ENCODE peak calls at places on chromosome 4, in four cellular contexts. One of them, this sample, is unnamed.

GRCh38 chr4:85828295-85828910 is 353.5 kb downstream of the ARHGAP24 start:
- ATAC-seq in PC-3: peak
- ATAC-seq in RWPE2: no peak
- ATAC-seq in heart right ventricle: no peak
- ATAC-seq in this sample: no peak

GRCh38 chr4:56240554-56241190 is 146.6 kb downstream of the AASDH start:
- ATAC-seq in heart right ventricle: no peak
- ATAC-seq in PC-3: no peak
- ATAC-seq in RWPE2: no peak
- ATAC-seq in this sample: no peak

GRCh38 chr4:7073526-7074390 is 5.9 kb upstream of the GRPEL1 start:
- ATAC-seq in heart right ventricle: no peak
- ATAC-seq in PC-3: no peak
- ATAC-seq in RWPE2: peak
- ATAC-seq in this sample: no peak

GRCh38 chr4:174209296-174209695 is 74.2 kb downstream of the FBXO8 start:
- ATAC-seq in heart right ventricle: no peak
- ATAC-seq in RWPE2: no peak
- ATAC-seq in PC-3: no peak
- ATAC-seq in this sample: no peak

GRCh38 chr4:8164194-8164565 is 5.6 kb upstream of the ABLIM2 start:
- ATAC-seq in PC-3: no peak
- ATAC-seq in RWPE2: no peak
- ATAC-seq in heart right ventricle: no peak
- ATAC-seq in this sample: no peak

GRCh38 chr4:10345381-10345784 is 111.8 kb downstream of the ZNF518B start:
- ATAC-seq in RWPE2: no peak
- ATAC-seq in heart right ventricle: no peak
- ATAC-seq in PC-3: no peak
- ATAC-seq in this sample: no peak

GRCh38 chr4:51895158-51895557 is 52.2 kb downstream of the DCUN1D4 start:
- ATAC-seq in PC-3: no peak
- ATAC-seq in RWPE2: no peak
- ATAC-seq in heart right ventricle: no peak
- ATAC-seq in this sample: no peak

GRCh38 chr4:158929939-158930344 is 161.1 kb downstream of the FNIP2 start:
- ATAC-seq in heart right ventricle: no peak
- ATAC-seq in PC-3: no peak
- ATAC-seq in RWPE2: no peak
- ATAC-seq in this sample: no peak

GRCh38 chr4:3857316-3857926 is 91.2 kb downstream of the ADRA2C start:
- ATAC-seq in PC-3: no peak
- ATAC-seq in RWPE2: peak
- ATAC-seq in heart right ventricle: no peak
- ATAC-seq in this sample: no peak

GRCh38 chr4:66489783-66490452 is 819.6 kb upstream of the EPHA5 start:
- ATAC-seq in heart right ventricle: no peak
- ATAC-seq in RWPE2: peak
- ATAC-seq in PC-3: peak
- ATAC-seq in this sample: no peak

GRCh38 chr4:82415922-82416365 is 14.3 kb downstream of the HNRNPDL start:
- ATAC-seq in RWPE2: no peak
- ATAC-seq in heart right ventricle: no peak
- ATAC-seq in PC-3: no peak
- ATAC-seq in this sample: no peak

GRCh38 chr4:139082750-139083532 is 67.4 kb downstream of the NOCT start:
- ATAC-seq in RWPE2: peak
- ATAC-seq in PC-3: peak
- ATAC-seq in heart right ventricle: peak
- ATAC-seq in this sample: peak

GRCh38 chr4:139083533-139084424 is 68.2 kb downstream of the NOCT start:
- ATAC-seq in RWPE2: peak
- ATAC-seq in PC-3: peak
- ATAC-seq in heart right ventricle: peak
- ATAC-seq in this sample: peak

GRCh38 chr4:139084425-139085093 is 69.0 kb downstream of the NOCT start:
- ATAC-seq in heart right ventricle: no peak
- ATAC-seq in PC-3: no peak
- ATAC-seq in RWPE2: no peak
- ATAC-seq in this sample: no peak

DNA sequence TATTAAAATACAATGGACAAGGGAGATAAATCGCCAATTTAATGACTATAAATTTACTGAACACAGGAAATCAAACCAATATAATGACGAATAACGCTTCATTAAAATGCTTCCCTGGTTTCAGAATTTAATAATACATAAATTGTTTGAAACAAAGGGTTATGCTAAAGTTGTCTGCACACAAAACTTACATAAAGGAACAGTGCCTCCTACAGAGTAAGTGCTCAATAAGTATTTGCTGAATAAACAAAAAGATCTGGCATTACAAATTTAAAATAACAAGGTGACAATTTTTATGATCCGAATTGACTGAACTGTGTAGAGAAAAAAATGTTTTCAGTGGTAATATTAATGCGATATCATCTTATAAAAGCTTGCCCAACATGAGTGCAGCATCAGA is 69.6 kb downstream of the NOCT start:
- ATAC-seq in RWPE2: no peak
- ATAC-seq in heart right ventricle: no peak
- ATAC-seq in PC-3: no peak
- ATAC-seq in this sample: no peak
- TF ChIP-seq CTCF in RWPE2: peak
- TF ChIP-seq CTCF in heart right ventricle: peak
- TF ChIP-seq CTCF in PC-3: peak
- TF ChIP-seq CTCF in this sample: peak

GRCh38 chr4:108169639-108170038 is 907 bp upstream of the LEF1 start:
- ATAC-seq in PC-3: no peak
- ATAC-seq in heart right ventricle: no peak
- ATAC-seq in RWPE2: no peak
- ATAC-seq in this sample: no peak
- H3K27ac ChIP-seq in PC-3: no peak
- H3K27ac ChIP-seq in heart right ventricle: no peak
- H3K27ac ChIP-seq in RWPE2: no peak
- H3K27ac ChIP-seq in this sample: no peak

GRCh38 chr4:140309124-140309870 is 64.1 kb upstream of the SCOC start:
- ATAC-seq in PC-3: peak
- ATAC-seq in RWPE2: peak
- ATAC-seq in heart right ventricle: peak
- ATAC-seq in this sample: no peak
- TF ChIP-seq CTCF in PC-3: peak
- TF ChIP-seq CTCF in RWPE2: no peak
- TF ChIP-seq CTCF in heart right ventricle: no peak
- TF ChIP-seq CTCF in this sample: peak

GRCh38 chr4:75849459-75849858 is 52.8 kb downstream of the PPEF2 start:
- ATAC-seq in PC-3: no peak
- ATAC-seq in heart right ventricle: no peak
- ATAC-seq in RWPE2: peak
- ATAC-seq in this sample: no peak
- H3K27ac ChIP-seq in PC-3: no peak
- H3K27ac ChIP-seq in heart right ventricle: no peak
- H3K27ac ChIP-seq in RWPE2: no peak
- H3K27ac ChIP-seq in this sample: no peak

DNA sequence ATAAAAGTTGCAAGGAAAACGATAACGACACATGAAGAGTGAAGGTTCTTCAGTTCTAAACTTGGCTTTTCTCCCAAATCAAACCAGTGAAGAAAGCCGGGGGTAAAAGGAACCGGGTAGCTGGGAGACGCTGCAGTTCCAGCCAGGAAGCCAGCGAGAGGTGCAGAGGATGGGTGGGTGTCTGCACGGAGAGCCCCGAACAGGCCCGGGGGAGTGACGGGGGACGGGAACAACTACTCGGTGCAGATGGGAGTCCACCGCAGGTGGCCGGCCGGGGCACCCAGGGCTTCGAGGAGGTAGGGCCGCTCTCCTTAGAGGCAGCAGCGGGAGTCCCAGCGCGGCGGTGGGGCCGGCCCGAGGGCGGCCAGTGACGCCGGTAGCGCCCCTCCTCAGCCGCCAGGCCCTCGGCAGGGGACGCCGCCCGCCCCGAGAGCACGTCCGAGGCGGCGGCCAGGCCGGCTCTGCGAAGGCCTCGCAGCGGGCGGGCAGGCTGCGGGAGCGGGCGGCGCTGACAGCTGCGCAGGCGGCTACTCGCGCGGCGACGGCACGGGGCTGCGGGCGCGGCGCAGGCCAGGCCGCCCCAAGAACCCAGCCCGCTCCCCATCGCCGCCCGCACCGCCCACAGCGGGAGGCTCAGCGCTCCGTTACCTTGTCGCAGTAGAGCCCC is 468 bp downstream of the FBXL5 start:
- ATAC-seq in RWPE2: peak
- ATAC-seq in PC-3: peak
- ATAC-seq in heart right ventricle: peak
- ATAC-seq in this sample: peak
- TF ChIP-seq CTCF in RWPE2: no peak
- TF ChIP-seq CTCF in PC-3: no peak
- TF ChIP-seq CTCF in heart right ventricle: no peak
- TF ChIP-seq CTCF in this sample: no peak

This sample was measured in gastroesophageal sphincter.